ENCODE peak calls at places on chromosome 14, in nine cellular contexts. A is pancreas; C is GM06990; Z is CD4-positive, alpha-beta T cell; B is breast epithelium; S is neural crest cell; W is cardiac muscle cell; J is heart right ventricle; Y is IMR-90. M is an unnamed sample.

GRCh38 chr14:100540926-100541620 is 46.1 kb downstream of the BEGAIN start:
- DNase-seq in J (peak; percentile 8), Y (no peak), C (no peak), S (no peak), A (peak; percentile 76), Z (no peak), B (no peak), W (no peak), M (no peak)

GRCh38 chr14:100471451-100472093 is 115.6 kb downstream of the BEGAIN start:
- DNase-seq in Y (no peak), S (no peak), W (no peak), Z (no peak), A (no peak), J (no peak), B (no peak), C (no peak), M (no peak)

GRCh38 chr14:97274626-97275025 is 477.4 kb downstream of the VRK1 start:
- DNase-seq in B (no peak), S (no peak), J (no peak), A (no peak), Y (no peak), Z (no peak), W (no peak), C (no peak), M (no peak)

GRCh38 chr14:22226381-22226780 is 362.6 kb downstream of the DAD1 start:
- DNase-seq in Y (peak; percentile 59), B (no peak), C (peak; percentile 6), W (no peak), A (no peak), S (no peak), J (no peak), Z (no peak), M (no peak)

GRCh38 chr14:24806061-24806678 is 172.2 kb upstream of the GZMB start:
- DNase-seq in Z (no peak), S (peak; percentile 59), J (peak; percentile 70), W (peak; percentile 77), A (peak; percentile 78), B (peak; percentile 72), Y (peak; percentile 45), C (peak; percentile 3), M (no peak)

GRCh38 chr14:90579816-90580215 is 183.0 kb downstream of the CALM1 start:
- DNase-seq in B (no peak), S (no peak), W (no peak), J (no peak), A (no peak), Y (no peak), C (no peak), Z (no peak), M (no peak)

GRCh38 chr14:69712637-69713088 is 54.3 kb upstream of the SRSF5 start:
- DNase-seq in Z (no peak), S (no peak), C (no peak), B (no peak), A (peak; percentile 60), J (peak; percentile 53), W (peak; percentile 42), Y (no peak), M (no peak)

GRCh38 chr14:54329082-54329695 is 67.6 kb upstream of the CDKN3 start:
- DNase-seq in W (peak; percentile 79), C (no peak), J (no peak), S (peak; percentile 44), Y (peak; percentile 61), B (no peak), Z (no peak), A (no peak), M (no peak)

GRCh38 chr14:97185186-97185585 is 388.0 kb downstream of the VRK1 start:
- DNase-seq in C (no peak), Y (no peak), J (no peak), W (peak; percentile 34), A (no peak), B (no peak), Z (peak; percentile 14), S (no peak), M (no peak)

GRCh38 chr14:69716483-69717187 is 50.3 kb upstream of the SRSF5 start:
- DNase-seq in B (no peak), C (no peak), W (no peak), Z (no peak), S (no peak), A (no peak), J (no peak), Y (peak; percentile 92), M (no peak)

GRCh38 chr14:64639340-64639821 is 64.8 kb upstream of the PLEKHG3 start:
- DNase-seq in W (no peak), A (no peak), B (no peak), Z (no peak), J (no peak), C (no peak), Y (peak; percentile 46), S (no peak), M (no peak)

GRCh38 chr14:22434030-22434429 is 155.0 kb downstream of the DAD1 start:
- DNase-seq in J (no peak), B (no peak), A (no peak), W (no peak), S (no peak), C (no peak), Z (no peak), Y (no peak), M (no peak)

GRCh38 chr14:92704036-92704804 is 44.2 kb downstream of the LGMN start:
- DNase-seq in Z (no peak), A (no peak), Y (no peak), C (peak; percentile 83), W (no peak), B (no peak), J (no peak), S (no peak), M (peak; percentile 57)

GRCh38 chr14:23154876-23155587 is 28.4 kb downstream of the SLC7A8 start:
- DNase-seq in Y (peak; percentile 89), Z (no peak), S (no peak), C (no peak), A (peak; percentile 80), J (peak; percentile 71), B (peak; percentile 68), W (peak; percentile 59), M (no peak)

GRCh38 chr14:90454041-90455000 is 57.5 kb downstream of the CALM1 start:
- DNase-seq in J (peak; percentile 80), W (peak; percentile 82), A (peak; percentile 88), B (no peak), S (peak; percentile 90), Y (peak; percentile 62), C (no peak), Z (no peak), M (no peak)

GRCh38 chr14:55107766-55108554 is 21.1 kb upstream of the LGALS3 start:
- DNase-seq in W (no peak), B (peak; percentile 82), Y (peak; percentile 98), Z (no peak), A (peak; percentile 73), J (peak; percentile 85), C (no peak), S (no peak), M (no peak)

GRCh38 chr14:87055007-87055406 is 938.0 kb downstream of the GALC start:
- DNase-seq in J (no peak), A (no peak), B (no peak), Y (no peak), S (no peak), C (no peak), W (no peak), Z (no peak), M (no peak)

GRCh38 chr14:60786905-60787304 is 52.3 kb downstream of the MNAT1 start:
- DNase-seq in B (no peak), Z (no peak), J (no peak), S (no peak), C (no peak), A (no peak), W (no peak), Y (no peak), M (no peak)

GRCh38 chr14:51453869-51454268 is 197.8 kb upstream of the FRMD6 start:
- DNase-seq in A (no peak), S (no peak), W (no peak), B (no peak), J (no peak), Y (no peak), C (no peak), Z (no peak), M (no peak)

GRCh38 chr14:95227279-95227860 is 70.0 kb upstream of the DICER1 start:
- DNase-seq in B (peak; percentile 66), C (no peak), W (no peak), Y (peak; percentile 12), Z (no peak), A (peak; percentile 69), J (no peak), S (no peak), M (no peak)

GRCh38 chr14:38145142-38145541 is 62.6 kb upstream of the SSTR1 start:
- DNase-seq in B (no peak), W (no peak), J (no peak), C (no peak), A (no peak), Y (no peak), Z (no peak), S (no peak), M (no peak)

GRCh38 chr14:38150075-38150474 is 57.6 kb upstream of the SSTR1 start:
- DNase-seq in C (no peak), J (no peak), B (no peak), W (no peak), A (no peak), Y (peak; percentile 2), Z (no peak), S (no peak), M (no peak)
- TF ChIP-seq CTCF in C (no peak), J (no peak), B (no peak), W (no peak), A (no peak), Y (peak; percentile 30), Z (no peak), S (no peak), M (no peak)

GRCh38 chr14:71705460-71705859 is 226.8 kb upstream of the RGS6 start:
- DNase-seq in B (no peak), C (no peak), A (no peak), W (no peak), J (no peak), Y (peak; percentile 78), Z (no peak), S (no peak), M (no peak)
- TF ChIP-seq CTCF in B (no peak), C (no peak), A (no peak), W (no peak), J (no peak), Y (peak; percentile 21), Z (no peak), S (no peak), M (no peak)

GRCh38 chr14:104688755-104689619 is at the start of gene INF2:
- DNase-seq in B (no peak), J (peak; percentile 75), Y (peak; percentile 32), A (peak; percentile 82), W (peak; percentile 83), S (no peak), C (peak; percentile 66), Z (peak; percentile 14), M (peak; percentile 63)
- TF ChIP-seq CTCF in B (no peak), J (no peak), Y (no peak), A (no peak), W (no peak), S (peak; percentile 27), C (no peak), Z (no peak), M (no peak)

DNA sequence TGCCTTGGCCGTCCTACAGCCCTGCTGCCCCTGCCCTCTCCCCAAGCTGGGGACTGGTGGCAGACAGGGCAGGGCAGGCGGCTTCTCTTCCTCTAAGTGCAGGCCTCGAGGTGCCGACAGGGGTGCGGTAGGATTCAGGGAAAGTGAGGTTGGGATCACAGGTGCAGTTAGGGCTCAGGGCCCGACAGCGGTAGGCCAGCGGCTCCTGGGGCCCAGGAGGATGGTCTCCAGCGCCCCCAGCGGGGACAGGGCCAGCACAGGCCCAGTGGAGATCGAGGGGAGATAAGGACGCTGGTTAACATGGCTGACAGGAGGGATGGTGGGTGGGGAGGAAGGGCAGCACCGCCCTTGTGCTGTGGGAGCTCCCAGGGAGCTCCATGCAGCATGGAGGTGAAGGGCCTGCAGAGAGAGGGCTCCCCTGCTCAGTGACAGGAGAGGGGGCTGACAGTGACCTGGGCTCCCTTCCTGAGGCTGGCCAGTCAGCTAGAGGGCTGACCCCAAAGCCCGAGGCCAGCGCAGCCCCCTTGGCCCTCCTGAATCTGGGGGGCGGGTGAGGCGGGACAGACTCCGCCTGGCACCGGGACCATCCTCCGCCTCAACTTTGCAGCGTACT is 860 bp upstream of the CRIP1 start:
- DNase-seq in Z (no peak), S (peak; percentile 59), J (peak; percentile 61), A (peak; percentile 63), W (peak; percentile 71), C (peak; percentile 51), Y (no peak), B (no peak), M (peak; percentile 51)
- TF ChIP-seq CTCF in Z (no peak), S (peak; percentile 64), J (peak; percentile 47), A (no peak), W (peak; percentile 17), C (peak; percentile 57), Y (peak; percentile 28), B (no peak), M (no peak)

M was measured in activated B cell treated with CpG ODN at 0.5 μM for 24 hours.